ENCODE peak calls at places on chromosomes 4 and X, in seven cellular contexts. X, I, R, H, N, D and K are unnamed samples.

GRCh38 chr4:67871867-67872266 is 11.9 kb downstream of the TMPRSS11D start:
- DNase-seq in X (peak; percentile 61), I (no peak), R (no peak), H (peak; percentile 52), N (peak; percentile 65), D (peak; percentile 19), K (no peak)

GRCh38 chr4:95651891-95652290 is 103.1 kb upstream of the UNC5C start:
- DNase-seq in X (no peak), I (no peak), R (no peak), H (no peak), N (no peak), D (no peak), K (no peak)

GRCh38 chr4:120870279-120870673 is 52.2 kb downstream of the PRDM5 start:
- DNase-seq in X (no peak), I (no peak), R (no peak), H (no peak), N (no peak), D (no peak), K (no peak)

GRCh38 chrX:132948648-132949260 is 9.7 kb downstream of the HS6ST2 start:
- DNase-seq in X (no peak), I (no peak), R (no peak), H (no peak), N (no peak), D (no peak), K (no peak)

GRCh38 chr4:98242538-98242937 is 18.6 kb upstream of the RAP1GDS1 start:
- DNase-seq in X (no peak), I (no peak), R (no peak), H (no peak), N (no peak), D (no peak), K (no peak)

GRCh38 chr4:7461171-7461570 is 26.4 kb upstream of the PSAPL1 start:
- DNase-seq in X (no peak), I (no peak), R (no peak), H (no peak), N (no peak), D (no peak), K (no peak)

GRCh38 chrX:9786839-9787635 is 808 bp downstream of the SHROOM2 start:
- DNase-seq in X (no peak), I (no peak), R (peak; percentile 63), H (peak; percentile 39), N (peak; percentile 18), D (no peak), K (no peak)

GRCh38 chrX:133094098-133094731 is 2.7 kb downstream of the USP26 start:
- DNase-seq in X (no peak), I (no peak), R (no peak), H (no peak), N (no peak), D (no peak), K (no peak)

GRCh38 chr4:15779336-15779735 is 1.2 kb downstream of the CD38 start:
- DNase-seq in X (peak; percentile 53), I (peak; percentile 83), R (no peak), H (peak; percentile 88), N (peak; percentile 67), D (no peak), K (peak; percentile 71)

GRCh38 chr4:133623847-133624246 is 474.8 kb downstream of the PCDH10 start:
- DNase-seq in X (no peak), I (no peak), R (no peak), H (no peak), N (no peak), D (no peak), K (no peak)

GRCh38 chrX:106615041-106615440 is 3.3 kb downstream of the RADX start:
- DNase-seq in X (no peak), I (no peak), R (no peak), H (peak; percentile 4), N (no peak), D (no peak), K (no peak)

GRCh38 chr4:8860096-8860891 is 11.3 kb downstream of the HMX1 start:
- DNase-seq in X (no peak), I (no peak), R (no peak), H (peak; percentile 0), N (no peak), D (no peak), K (no peak)

GRCh38 chrX:144006811-144007210 is 122.9 kb downstream of the UBE2NL start:
- DNase-seq in X (no peak), I (no peak), R (no peak), H (peak; percentile 78), N (peak; percentile 49), D (no peak), K (no peak)

GRCh38 chrX:103538728-103539127 is 19.4 kb upstream of the RAB40A start:
- DNase-seq in X (peak; percentile 21), I (no peak), R (no peak), H (no peak), N (peak; percentile 41), D (no peak), K (no peak)

GRCh38 chr4:962231-963208 is 10.8 kb downstream of the DGKQ start:
- DNase-seq in X (no peak), I (no peak), R (no peak), H (no peak), N (no peak), D (no peak), K (peak; percentile 62)

GRCh38 chrX:150841466-150842197 is 56.8 kb downstream of the CD99L2 start:
- DNase-seq in X (peak; percentile 23), I (no peak), R (no peak), H (peak; percentile 47), N (peak; percentile 12), D (no peak), K (no peak)

GRCh38 chrX:10972731-10973130 is 138.4 kb upstream of the HCCS start:
- DNase-seq in X (peak; percentile 19), I (no peak), R (no peak), H (no peak), N (peak; percentile 3), D (peak; percentile 8), K (no peak)

GRCh38 chr4:128353791-128354190 is 66.2 kb upstream of the PGRMC2 start:
- DNase-seq in X (peak; percentile 74), I (no peak), R (no peak), H (peak; percentile 90), N (peak; percentile 82), D (no peak), K (no peak)

GRCh38 chrX:468979-469378 is 82.3 kb upstream of the PPP2R3B start:
- DNase-seq in X (no peak), I (no peak), R (no peak), H (no peak), N (no peak), D (no peak), K (peak; percentile 10)

GRCh38 chr4:54550415-54551171 is 107.2 kb upstream of the KIT start:
- DNase-seq in X (peak; percentile 40), I (no peak), R (no peak), H (peak; percentile 67), N (peak; percentile 33), D (no peak), K (no peak)

GRCh38 chr4:66639361-66639760 is 905.9 kb downstream of the CENPC start:
- DNase-seq in X (no peak), I (no peak), R (no peak), H (no peak), N (no peak), D (peak; percentile 56), K (no peak)

GRCh38 chrX:153933751-153934472 is 925 bp downstream of the NAA10 start:
- DNase-seq in X (peak; percentile 56), I (no peak), R (no peak), H (peak; percentile 51), N (no peak), D (no peak), K (no peak)

GRCh38 chr4:96293806-96294205 is 453.9 kb downstream of the PDHA2 start:
- DNase-seq in X (no peak), I (no peak), R (no peak), H (no peak), N (no peak), D (no peak), K (no peak)

GRCh38 chr4:72468904-72469502 is 100.0 kb downstream of the ADAMTS3 start:
- DNase-seq in X (peak; percentile 20), I (no peak), R (no peak), H (peak; percentile 28), N (peak; percentile 59), D (no peak), K (no peak)

GRCh38 chr4:113368056-113368455 is 318.6 kb downstream of the ANK2 start:
- DNase-seq in X (peak; percentile 97), I (no peak), R (no peak), H (peak; percentile 28), N (peak; percentile 82), D (peak; percentile 39), K (no peak)

GRCh38 chr4:30269850-30270249 is 450.3 kb upstream of the PCDH7 start:
- DNase-seq in X (no peak), I (no peak), R (no peak), H (no peak), N (no peak), D (no peak), K (no peak)

GRCh38 chr4:168573870-168574269 is 77.0 kb downstream of the PALLD start:
- DNase-seq in X (no peak), I (no peak), R (no peak), H (no peak), N (no peak), D (no peak), K (no peak)

GRCh38 chr4:85867281-85867680 is 392.3 kb downstream of the ARHGAP24 start:
- DNase-seq in X (no peak), I (no peak), R (no peak), H (no peak), N (no peak), D (no peak), K (no peak)

GRCh38 chrX:9558615-9559014 is 93.8 kb downstream of the TBL1X start:
- DNase-seq in X (peak; percentile 34), I (no peak), R (no peak), H (peak; percentile 32), N (peak; percentile 8), D (no peak), K (no peak)

GRCh38 chrX:29470029-29470428 is 745.3 kb upstream of the MAGEB2 start:
- DNase-seq in X (peak; percentile 76), I (no peak), R (no peak), H (peak; percentile 38), N (peak; percentile 90), D (no peak), K (no peak)

GRCh38 chr4:114137984-114138383 is 158.5 kb upstream of the ARSJ start:
- DNase-seq in X (no peak), I (no peak), R (no peak), H (no peak), N (no peak), D (no peak), K (no peak)

GRCh38 chr4:147793569-147793968 is 61.7 kb downstream of the ARHGAP10 start:
- DNase-seq in X (peak; percentile 35), I (no peak), R (no peak), H (peak; percentile 53), N (peak; percentile 25), D (no peak), K (no peak)

GRCh38 chr4:159352609-159353008 is 249.7 kb downstream of the RAPGEF2 start:
- DNase-seq in X (no peak), I (no peak), R (no peak), H (no peak), N (no peak), D (no peak), K (no peak)

GRCh38 chr4:168221298-168221697 is 97.3 kb downstream of the DDX60 start:
- DNase-seq in X (peak; percentile 85), I (no peak), R (no peak), H (peak; percentile 68), N (peak; percentile 91), D (peak; percentile 40), K (no peak)